ENCODE peak calls at places on chromosome 20, in eight cellular contexts. One of them, this sample, is unnamed.
A peak's percentile ranks its signal among the peaks of the same experiment; 100 is the strongest.

GRCh38 chr20:59781236-59781635 is 152.2 kb downstream of the SYCP2 start:
- DNase-seq in psoas muscle: no peak
- DNase-seq in thoracic aorta: no peak
- DNase-seq in tibial nerve: no peak
- DNase-seq in CD8-positive, alpha-beta memory T cell: no peak
- DNase-seq in suprapubic skin: no peak
- DNase-seq in IMR-90: no peak
- DNase-seq in ovary: no peak
- DNase-seq in this sample: no peak

GRCh38 chr20:57275813-57276212 is 9.4 kb upstream of the BMP7 start:
- DNase-seq in psoas muscle: no peak
- DNase-seq in thoracic aorta: no peak
- DNase-seq in tibial nerve: no peak
- DNase-seq in CD8-positive, alpha-beta memory T cell: no peak
- DNase-seq in suprapubic skin: no peak
- DNase-seq in IMR-90: no peak
- DNase-seq in ovary: no peak
- DNase-seq in this sample: no peak

GRCh38 chr20:46715292-46715756 is 5.9 kb downstream of the SLC2A10 start:
- DNase-seq in psoas muscle: peak; percentile 57
- DNase-seq in thoracic aorta: no peak
- DNase-seq in tibial nerve: peak; percentile 70
- DNase-seq in CD8-positive, alpha-beta memory T cell: no peak
- DNase-seq in suprapubic skin: no peak
- DNase-seq in IMR-90: peak; percentile 80
- DNase-seq in ovary: peak; percentile 55
- DNase-seq in this sample: peak; percentile 62

GRCh38 chr20:14553774-14554524 is 216.5 kb upstream of the FLRT3 start:
- DNase-seq in psoas muscle: peak; percentile 11
- DNase-seq in thoracic aorta: no peak
- DNase-seq in tibial nerve: no peak
- DNase-seq in CD8-positive, alpha-beta memory T cell: no peak
- DNase-seq in suprapubic skin: no peak
- DNase-seq in IMR-90: peak; percentile 34
- DNase-seq in ovary: no peak
- DNase-seq in this sample: no peak

GRCh38 chr20:21496452-21496851 is 17.4 kb downstream of the NKX2-2 start:
- DNase-seq in psoas muscle: no peak
- DNase-seq in thoracic aorta: no peak
- DNase-seq in tibial nerve: no peak
- DNase-seq in CD8-positive, alpha-beta memory T cell: no peak
- DNase-seq in suprapubic skin: no peak
- DNase-seq in IMR-90: no peak
- DNase-seq in ovary: no peak
- DNase-seq in this sample: no peak

GRCh38 chr20:62337558-62338293 is 29.4 kb downstream of the LAMA5 start:
- DNase-seq in psoas muscle: peak; percentile 10
- DNase-seq in thoracic aorta: no peak
- DNase-seq in tibial nerve: no peak
- DNase-seq in CD8-positive, alpha-beta memory T cell: no peak
- DNase-seq in suprapubic skin: no peak
- DNase-seq in IMR-90: no peak
- DNase-seq in ovary: no peak
- DNase-seq in this sample: no peak

GRCh38 chr20:56359212-56360132 is 698 bp downstream of the FAM210B start:
- DNase-seq in psoas muscle: peak; percentile 52
- DNase-seq in thoracic aorta: no peak
- DNase-seq in tibial nerve: peak; percentile 44
- DNase-seq in CD8-positive, alpha-beta memory T cell: no peak
- DNase-seq in suprapubic skin: peak; percentile 85
- DNase-seq in IMR-90: peak; percentile 73
- DNase-seq in ovary: peak; percentile 72
- DNase-seq in this sample: peak; percentile 79

GRCh38 chr20:3818155-3819151 is 1.9 kb upstream of the AP5S1 start:
- DNase-seq in psoas muscle: peak; percentile 71
- DNase-seq in thoracic aorta: no peak
- DNase-seq in tibial nerve: peak; percentile 79
- DNase-seq in CD8-positive, alpha-beta memory T cell: no peak
- DNase-seq in suprapubic skin: no peak
- DNase-seq in IMR-90: peak; percentile 87
- DNase-seq in ovary: no peak
- DNase-seq in this sample: peak; percentile 93

GRCh38 chr20:61886721-61887658 is 178.7 kb downstream of the TAF4 start:
- DNase-seq in psoas muscle: peak; percentile 22
- DNase-seq in thoracic aorta: no peak
- DNase-seq in tibial nerve: peak; percentile 27
- DNase-seq in CD8-positive, alpha-beta memory T cell: peak; percentile 13
- DNase-seq in suprapubic skin: no peak
- DNase-seq in IMR-90: peak; percentile 35
- DNase-seq in ovary: peak; percentile 43
- DNase-seq in this sample: peak; percentile 22

GRCh38 chr20:62117362-62117646 is 5.0 kb upstream of the LSM14B start:
- DNase-seq in psoas muscle: no peak
- DNase-seq in thoracic aorta: no peak
- DNase-seq in tibial nerve: no peak
- DNase-seq in CD8-positive, alpha-beta memory T cell: no peak
- DNase-seq in suprapubic skin: no peak
- DNase-seq in IMR-90: no peak
- DNase-seq in ovary: no peak
- DNase-seq in this sample: no peak

GRCh38 chr20:20022498-20022897 is 5.3 kb downstream of the NAA20 start:
- DNase-seq in psoas muscle: no peak
- DNase-seq in thoracic aorta: no peak
- DNase-seq in tibial nerve: no peak
- DNase-seq in CD8-positive, alpha-beta memory T cell: no peak
- DNase-seq in suprapubic skin: no peak
- DNase-seq in IMR-90: no peak
- DNase-seq in ovary: no peak
- DNase-seq in this sample: no peak

GRCh38 chr20:20012517-20012916 is 4.6 kb upstream of the NAA20 start:
- DNase-seq in psoas muscle: no peak
- DNase-seq in thoracic aorta: no peak
- DNase-seq in tibial nerve: no peak
- DNase-seq in CD8-positive, alpha-beta memory T cell: no peak
- DNase-seq in suprapubic skin: no peak
- DNase-seq in IMR-90: no peak
- DNase-seq in ovary: no peak
- DNase-seq in this sample: no peak

GRCh38 chr20:62321521-62321948 is 18.7 kb downstream of the ADRM1 start:
- DNase-seq in psoas muscle: peak; percentile 24
- DNase-seq in thoracic aorta: no peak
- DNase-seq in tibial nerve: no peak
- DNase-seq in CD8-positive, alpha-beta memory T cell: no peak
- DNase-seq in suprapubic skin: no peak
- DNase-seq in IMR-90: no peak
- DNase-seq in ovary: no peak
- DNase-seq in this sample: peak; percentile 6

GRCh38 chr20:9015984-9016324 is 52.9 kb upstream of the PLCB4 start:
- DNase-seq in psoas muscle: no peak
- DNase-seq in thoracic aorta: no peak
- DNase-seq in tibial nerve: no peak
- DNase-seq in CD8-positive, alpha-beta memory T cell: no peak
- DNase-seq in suprapubic skin: no peak
- DNase-seq in IMR-90: peak; percentile 58
- DNase-seq in ovary: no peak
- DNase-seq in this sample: peak; percentile 46

GRCh38 chr20:1505871-1506270 is 14.7 kb upstream of the SIRPB2 start:
- DNase-seq in psoas muscle: no peak
- DNase-seq in thoracic aorta: no peak
- DNase-seq in tibial nerve: no peak
- DNase-seq in CD8-positive, alpha-beta memory T cell: no peak
- DNase-seq in suprapubic skin: no peak
- DNase-seq in IMR-90: no peak
- DNase-seq in ovary: no peak
- DNase-seq in this sample: no peak

GRCh38 chr20:41345729-41346067 is 5.1 kb downstream of the LPIN3 start:
- DNase-seq in psoas muscle: no peak
- DNase-seq in thoracic aorta: no peak
- DNase-seq in tibial nerve: no peak
- DNase-seq in CD8-positive, alpha-beta memory T cell: no peak
- DNase-seq in suprapubic skin: no peak
- DNase-seq in IMR-90: no peak
- DNase-seq in ovary: no peak
- DNase-seq in this sample: no peak

GRCh38 chr20:44851545-44851944 is 34.0 kb upstream of the YWHAB start:
- DNase-seq in psoas muscle: no peak
- DNase-seq in thoracic aorta: no peak
- DNase-seq in tibial nerve: no peak
- DNase-seq in CD8-positive, alpha-beta memory T cell: no peak
- DNase-seq in suprapubic skin: no peak
- DNase-seq in IMR-90: no peak
- DNase-seq in ovary: no peak
- DNase-seq in this sample: no peak

GRCh38 chr20:25239387-25240370 is 8.2 kb upstream of the PYGB start:
- DNase-seq in psoas muscle: no peak
- DNase-seq in thoracic aorta: no peak
- DNase-seq in tibial nerve: no peak
- DNase-seq in CD8-positive, alpha-beta memory T cell: no peak
- DNase-seq in suprapubic skin: peak; percentile 73
- DNase-seq in IMR-90: no peak
- DNase-seq in ovary: no peak
- DNase-seq in this sample: no peak

GRCh38 chr20:25236450-25237304 is 11.2 kb upstream of the PYGB start:
- DNase-seq in psoas muscle: no peak
- DNase-seq in thoracic aorta: no peak
- DNase-seq in tibial nerve: no peak
- DNase-seq in CD8-positive, alpha-beta memory T cell: no peak
- DNase-seq in suprapubic skin: no peak
- DNase-seq in IMR-90: no peak
- DNase-seq in ovary: no peak
- DNase-seq in this sample: no peak

GRCh38 chr20:25238319-25239037 is 9.4 kb upstream of the PYGB start:
- DNase-seq in psoas muscle: no peak
- DNase-seq in thoracic aorta: no peak
- DNase-seq in tibial nerve: no peak
- DNase-seq in CD8-positive, alpha-beta memory T cell: no peak
- DNase-seq in suprapubic skin: peak; percentile 59
- DNase-seq in IMR-90: peak; percentile 73
- DNase-seq in ovary: no peak
- DNase-seq in this sample: peak; percentile 76

GRCh38 chr20:25242231-25242630 is 5.7 kb upstream of the PYGB start:
- DNase-seq in psoas muscle: no peak
- DNase-seq in thoracic aorta: no peak
- DNase-seq in tibial nerve: no peak
- DNase-seq in CD8-positive, alpha-beta memory T cell: no peak
- DNase-seq in suprapubic skin: peak; percentile 68
- DNase-seq in IMR-90: no peak
- DNase-seq in ovary: no peak
- DNase-seq in this sample: no peak

GRCh38 chr20:25237610-25238318 is 10.1 kb upstream of the PYGB start:
- DNase-seq in psoas muscle: peak; percentile 72
- DNase-seq in thoracic aorta: peak; percentile 81
- DNase-seq in tibial nerve: peak; percentile 80
- DNase-seq in CD8-positive, alpha-beta memory T cell: no peak
- DNase-seq in suprapubic skin: no peak
- DNase-seq in IMR-90: peak; percentile 100
- DNase-seq in ovary: no peak
- DNase-seq in this sample: peak; percentile 98
- H3K4me1 ChIP-seq in psoas muscle: peaks cover 14% of the 10 kb centered on the region
- H3K4me1 ChIP-seq in thoracic aorta: peaks cover 65% of the 10 kb centered on the region
- H3K4me1 ChIP-seq in tibial nerve: peaks cover 24% of the 10 kb centered on the region
- H3K4me1 ChIP-seq in CD8-positive, alpha-beta memory T cell: no peaks in the 10 kb centered on the region
- H3K4me1 ChIP-seq in suprapubic skin: peaks cover 47% of the 10 kb centered on the region
- H3K4me1 ChIP-seq in IMR-90: peaks cover 21% of the 10 kb centered on the region
- H3K4me1 ChIP-seq in ovary: peaks cover 8% of the 10 kb centered on the region
- H3K4me1 ChIP-seq in this sample: peaks cover 41% of the 10 kb centered on the region

GRCh38 chr20:2752631-2753455 is 47.6 kb downstream of the CPXM1 start:
- DNase-seq in psoas muscle: no peak
- DNase-seq in thoracic aorta: no peak
- DNase-seq in tibial nerve: no peak
- DNase-seq in CD8-positive, alpha-beta memory T cell: peak; percentile 57
- DNase-seq in suprapubic skin: peak; percentile 77
- DNase-seq in IMR-90: peak; percentile 30
- DNase-seq in ovary: peak; percentile 68
- DNase-seq in this sample: peak; percentile 82
- H3K4me3 ChIP-seq in psoas muscle: peak overlapping the region; percentile 55
- H3K4me3 ChIP-seq in thoracic aorta: peak overlapping the region; percentile 65
- H3K4me3 ChIP-seq in tibial nerve: peak overlapping the region; percentile 42
- H3K4me3 ChIP-seq in CD8-positive, alpha-beta memory T cell: peak overlapping the region; percentile 63
- H3K4me3 ChIP-seq in suprapubic skin: peak overlapping the region; percentile 56
- H3K4me3 ChIP-seq in IMR-90: peak overlapping the region; percentile 30
- H3K4me3 ChIP-seq in ovary: peak overlapping the region; percentile 46
- H3K4me3 ChIP-seq in this sample: peak overlapping the region; percentile 72

GRCh38 chr20:50874111-50874757 is 57.0 kb downstream of the ADNP start:
- DNase-seq in psoas muscle: no peak
- DNase-seq in thoracic aorta: no peak
- DNase-seq in tibial nerve: no peak
- DNase-seq in CD8-positive, alpha-beta memory T cell: no peak
- DNase-seq in suprapubic skin: no peak
- DNase-seq in IMR-90: no peak
- DNase-seq in ovary: no peak
- DNase-seq in this sample: no peak

GRCh38 chr20:50872562-50873288 is 58.5 kb downstream of the ADNP start:
- DNase-seq in psoas muscle: no peak
- DNase-seq in thoracic aorta: no peak
- DNase-seq in tibial nerve: no peak
- DNase-seq in CD8-positive, alpha-beta memory T cell: no peak
- DNase-seq in suprapubic skin: no peak
- DNase-seq in IMR-90: no peak
- DNase-seq in ovary: no peak
- DNase-seq in this sample: no peak

GRCh38 chr20:50874758-50875665 is 56.2 kb downstream of the ADNP start:
- DNase-seq in psoas muscle: no peak
- DNase-seq in thoracic aorta: no peak
- DNase-seq in tibial nerve: no peak
- DNase-seq in CD8-positive, alpha-beta memory T cell: no peak
- DNase-seq in suprapubic skin: no peak
- DNase-seq in IMR-90: no peak
- DNase-seq in ovary: no peak
- DNase-seq in this sample: no peak

GRCh38 chr20:50876063-50876685 is 55.1 kb downstream of the ADNP start:
- DNase-seq in psoas muscle: no peak
- DNase-seq in thoracic aorta: no peak
- DNase-seq in tibial nerve: no peak
- DNase-seq in CD8-positive, alpha-beta memory T cell: no peak
- DNase-seq in suprapubic skin: no peak
- DNase-seq in IMR-90: no peak
- DNase-seq in ovary: no peak
- DNase-seq in this sample: no peak

DNA sequence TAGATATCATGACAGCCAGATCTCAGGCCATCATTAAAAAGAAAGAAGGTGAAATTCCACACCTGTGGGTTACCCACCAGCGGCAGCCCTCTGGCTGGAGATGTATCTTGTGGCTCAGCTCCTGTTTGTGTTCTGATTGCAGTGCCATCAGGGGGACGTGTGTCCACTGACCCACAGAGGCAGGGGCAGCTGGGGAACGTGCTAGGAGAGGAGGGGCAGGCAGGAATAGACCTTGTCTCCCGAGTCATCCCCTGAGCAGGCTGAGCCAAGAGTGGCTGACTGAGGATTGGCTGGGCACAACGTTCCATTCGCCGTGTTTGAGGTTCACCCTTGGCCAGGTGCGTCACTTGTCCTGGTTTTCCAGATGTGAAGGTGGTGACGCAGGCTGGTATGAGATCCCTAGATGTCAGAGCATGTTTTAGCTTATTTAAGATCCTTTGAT is 57.7 kb downstream of the ADNP start:
- DNase-seq in psoas muscle: no peak
- DNase-seq in thoracic aorta: no peak
- DNase-seq in tibial nerve: no peak
- DNase-seq in CD8-positive, alpha-beta memory T cell: no peak
- DNase-seq in suprapubic skin: no peak
- DNase-seq in IMR-90: no peak
- DNase-seq in ovary: no peak
- DNase-seq in this sample: no peak
- H3K27me3 ChIP-seq in psoas muscle: no peaks in the 10 kb centered on the region
- H3K27me3 ChIP-seq in thoracic aorta: no peaks in the 10 kb centered on the region
- H3K27me3 ChIP-seq in tibial nerve: no peaks in the 10 kb centered on the region
- H3K27me3 ChIP-seq in CD8-positive, alpha-beta memory T cell: no peaks in the 10 kb centered on the region
- H3K27me3 ChIP-seq in suprapubic skin: no peaks in the 10 kb centered on the region
- H3K27me3 ChIP-seq in IMR-90: no peaks in the 10 kb centered on the region
- H3K27me3 ChIP-seq in ovary: no peaks in the 10 kb centered on the region
- H3K27me3 ChIP-seq in this sample: no peaks in the 10 kb centered on the region

GRCh38 chr20:18087054-18087453 is 29.3 kb upstream of the OVOL2 start:
- DNase-seq in psoas muscle: no peak
- DNase-seq in thoracic aorta: no peak
- DNase-seq in tibial nerve: no peak
- DNase-seq in CD8-positive, alpha-beta memory T cell: no peak
- DNase-seq in suprapubic skin: no peak
- DNase-seq in IMR-90: no peak
- DNase-seq in ovary: no peak
- DNase-seq in this sample: no peak
- H3K4me1 ChIP-seq in psoas muscle: no peaks in the 10 kb centered on the region
- H3K4me1 ChIP-seq in thoracic aorta: no peaks in the 10 kb centered on the region
- H3K4me1 ChIP-seq in tibial nerve: no peaks in the 10 kb centered on the region
- H3K4me1 ChIP-seq in CD8-positive, alpha-beta memory T cell: no peaks in the 10 kb centered on the region
- H3K4me1 ChIP-seq in suprapubic skin: no peaks in the 10 kb centered on the region
- H3K4me1 ChIP-seq in IMR-90: no peaks in the 10 kb centered on the region
- H3K4me1 ChIP-seq in ovary: no peaks in the 10 kb centered on the region
- H3K4me1 ChIP-seq in this sample: no peaks in the 10 kb centered on the region

This sample was measured in adipocyte.